ENCODE peak calls at places on chromosomes 16 and 17, in seven cellular contexts. D, L, Q, E, U, S and O are unnamed samples.

GRCh38 chr16:78434401-78434800 is 334.9 kb downstream of the WWOX start:
- DNase-seq in E (no peak), D (no peak), Q (no peak), U (no peak), L (no peak), S (peak; percentile 40), O (no peak)

GRCh38 chr17:81310963-81311550 is 15.9 kb upstream of the SLC38A10 start:
- DNase-seq in D (no peak), E (no peak), U (no peak), Q (no peak), L (no peak), S (no peak), O (no peak)

GRCh38 chr17:36941265-36942021 is 4.2 kb downstream of the LHX1 start:
- DNase-seq in S (no peak), D (no peak), Q (no peak), L (no peak), U (no peak), E (no peak), O (no peak)

GRCh38 chr16:26802965-26803364 is 263.8 kb upstream of the C16orf82 start:
- DNase-seq in L (no peak), E (no peak), D (no peak), S (no peak), U (no peak), Q (no peak), O (no peak)

GRCh38 chr17:30332057-30332542 is 1.8 kb downstream of the TMIGD1 start:
- DNase-seq in U (no peak), D (no peak), E (peak; percentile 73), L (no peak), Q (no peak), S (no peak), O (no peak)

GRCh38 chr16:79842197-79842596 is 241.7 kb upstream of the MAF start:
- DNase-seq in L (no peak), E (no peak), D (no peak), S (no peak), Q (no peak), U (no peak), O (no peak)

GRCh38 chr17:51119415-51120356 is 982 bp downstream of the SPAG9 start:
- DNase-seq in E (peak; percentile 68), S (peak; percentile 90), Q (peak; percentile 61), U (peak; percentile 65), L (peak; percentile 49), D (peak; percentile 26), O (no peak)

GRCh38 chr16:25064967-25065366 is 46.6 kb upstream of the LCMT1 start:
- DNase-seq in D (no peak), L (peak; percentile 16), Q (no peak), E (peak; percentile 6), U (no peak), S (no peak), O (no peak)

GRCh38 chr16:12646490-12647274 is 157.0 kb downstream of the CPPED1 start:
- DNase-seq in S (no peak), D (no peak), E (no peak), Q (no peak), L (no peak), U (peak; percentile 94), O (no peak)

GRCh38 chr17:3988297-3989120 is 24.3 kb upstream of the ATP2A3 start:
- DNase-seq in S (no peak), U (no peak), D (no peak), Q (no peak), E (peak; percentile 51), L (no peak), O (peak; percentile 1)

GRCh38 chr17:48326311-48326710 is 103.7 kb downstream of the SKAP1 start:
- DNase-seq in U (no peak), Q (no peak), E (no peak), L (no peak), S (no peak), D (no peak), O (no peak)

GRCh38 chr16:11797957-11798299 is 870 bp upstream of the ZC3H7A start:
- DNase-seq in L (no peak), S (no peak), U (peak; percentile 50), Q (no peak), E (no peak), D (no peak), O (no peak)

GRCh38 chr17:6542577-6542976 is 13.8 kb downstream of the PITPNM3 start:
- DNase-seq in D (no peak), Q (no peak), U (no peak), L (no peak), E (no peak), S (no peak), O (no peak)

GRCh38 chr16:57945740-57946138 is 25.2 kb downstream of the CNGB1 start:
- DNase-seq in E (no peak), S (no peak), D (no peak), L (no peak), Q (no peak), U (no peak), O (no peak)

GRCh38 chr17:10814083-10814482 is 10.2 kb upstream of the TMEM238L start:
- DNase-seq in D (no peak), S (no peak), L (no peak), E (no peak), Q (no peak), U (no peak), O (no peak)

GRCh38 chr17:41121742-41122141 is 2.2 kb downstream of the KRTAP4-12 start:
- DNase-seq in S (no peak), D (no peak), L (no peak), Q (no peak), U (no peak), E (no peak), O (no peak)

GRCh38 chr16:50666658-50667496 is 14.2 kb downstream of the SNX20 start:
- DNase-seq in L (no peak), S (no peak), U (no peak), E (no peak), D (no peak), Q (no peak), O (no peak)

GRCh38 chr17:76246080-76247066 is 6.1 kb upstream of the RNF157 start:
- DNase-seq in S (no peak), D (no peak), Q (peak; percentile 56), E (peak; percentile 88), L (no peak), U (no peak), O (no peak)

GRCh38 chr17:76251478-76252039 is 11.3 kb upstream of the RNF157 start:
- DNase-seq in Q (peak; percentile 87), S (no peak), U (no peak), E (no peak), D (no peak), L (no peak), O (no peak)

GRCh38 chr17:76247304-76247703 is 7.0 kb upstream of the RNF157 start:
- DNase-seq in U (no peak), Q (no peak), D (no peak), E (no peak), S (no peak), L (no peak), O (no peak)

GRCh38 chr17:76250141-76250540 is 9.8 kb upstream of the RNF157 start:
- DNase-seq in D (no peak), S (no peak), U (no peak), Q (no peak), L (no peak), E (no peak), O (no peak)

GRCh38 chr17:76248013-76248782 is 7.9 kb upstream of the RNF157 start:
- DNase-seq in D (no peak), S (no peak), E (no peak), L (no peak), Q (no peak), U (peak; percentile 39), O (no peak)
- TF ChIP-seq CTCF in D (peak; percentile 22), S (no peak), E (no peak), L (no peak), Q (no peak), U (no peak), O (no peak)

GRCh38 chr17:77374170-77374936 is 233.6 kb downstream of the SEC14L1 start:
- DNase-seq in E (peak; percentile 93), D (peak; percentile 67), Q (no peak), S (no peak), U (peak; percentile 90), L (peak; percentile 88), O (peak; percentile 90)
- H3K4me3 ChIP-seq in E (peak overlapping the region; percentile 94), D (peak overlapping the region; percentile 62), Q (no peak overlapping the region), S (peak overlapping the region; percentile 76), U (peak overlapping the region; percentile 91), L (peak overlapping the region; percentile 94), O (peak overlapping the region; percentile 97)

GRCh38 chr16:1081734-1082265 is 9.3 kb downstream of the SSTR5 start:
- DNase-seq in L (no peak), S (no peak), U (no peak), E (no peak), Q (no peak), D (no peak), O (no peak)

GRCh38 chr16:1079786-1080525 is 7.4 kb downstream of the SSTR5 start:
- DNase-seq in Q (no peak), E (no peak), L (no peak), S (no peak), U (no peak), D (no peak), O (no peak)

GRCh38 chr16:1082266-1082951 is 9.9 kb downstream of the SSTR5 start:
- DNase-seq in S (no peak), E (no peak), U (peak; percentile 79), L (no peak), D (peak; percentile 55), Q (no peak), O (no peak)

GRCh38 chr16:1079341-1079740 is 6.8 kb downstream of the SSTR5 start:
- DNase-seq in L (no peak), E (no peak), D (no peak), U (no peak), S (no peak), Q (no peak), O (no peak)

GRCh38 chr16:1080801-1081733 is 8.5 kb downstream of the SSTR5 start:
- DNase-seq in Q (no peak), U (peak; percentile 8), S (no peak), D (no peak), E (no peak), L (no peak), O (no peak)
- H3K27ac ChIP-seq in Q (no peak overlapping the region), U (no peak overlapping the region), S (no peak overlapping the region), D (no peak overlapping the region), E (no peak overlapping the region), L (no peak overlapping the region), O (no peak overlapping the region)

DNA sequence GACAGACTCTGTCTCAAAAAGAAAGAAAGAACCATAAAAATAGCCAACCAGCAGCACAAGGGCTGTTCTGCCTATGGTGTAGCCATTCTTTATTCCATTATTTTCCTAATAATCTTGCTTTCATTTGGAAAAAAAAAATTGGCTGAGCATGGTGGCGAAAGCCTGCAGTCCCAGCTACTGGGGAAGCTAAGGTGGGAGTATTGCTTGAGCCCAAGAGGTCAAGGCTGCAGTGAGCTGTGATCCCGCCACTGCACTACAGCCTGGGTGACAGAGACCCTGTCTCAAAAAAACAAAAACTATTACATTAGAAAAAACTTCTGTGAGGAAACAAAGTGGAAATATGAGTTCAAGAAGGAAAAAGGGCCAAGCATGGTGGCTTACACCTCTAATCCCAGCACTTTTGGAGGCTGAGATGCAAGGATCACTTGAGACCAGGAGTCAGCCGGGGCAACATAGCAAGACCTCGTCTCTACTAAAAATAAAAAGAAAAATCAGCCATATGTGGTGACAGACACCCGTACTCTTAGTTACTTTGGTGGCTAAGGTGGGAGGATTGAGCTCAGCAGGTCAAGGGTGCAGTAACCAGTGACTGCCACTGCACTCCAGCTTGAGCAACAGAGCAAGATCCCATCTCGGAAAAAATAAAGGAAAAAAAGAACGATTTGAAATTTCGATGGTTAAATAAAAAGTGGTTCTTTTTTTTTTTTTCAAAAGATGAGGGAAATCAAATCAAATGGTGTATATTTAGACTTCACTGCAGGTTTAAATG is 2.5 kb downstream of the DCAKD start:
- DNase-seq in D (no peak), S (no peak), Q (no peak), E (no peak), U (no peak), L (no peak), O (no peak)
- TF ChIP-seq CTCF in D (peak; percentile 7), S (no peak), Q (peak; percentile 25), E (peak; percentile 8), U (peak; percentile 16), L (no peak), O (no peak)